ENCODE peak calls at places on chromosomes 6 and 20, in six cellular contexts. B, P, U, I, M and C are unnamed samples.

GRCh38 chr6:120671519-120671918 is 662.8 kb downstream of the TBC1D32 start:
- DNase-seq in B (no peak), P (no peak), U (no peak), I (no peak), M (no peak), C (peak)

GRCh38 chr6:24397631-24398030 is 5.1 kb upstream of the MRS2 start:
- DNase-seq in B (no peak), P (no peak), U (no peak), I (no peak), M (no peak), C (no peak)

GRCh38 chr6:15533379-15534044 is 129.3 kb downstream of the DTNBP1 start:
- DNase-seq in B (no peak), P (no peak), U (no peak), I (no peak), M (peak), C (no peak)

GRCh38 chr6:13292774-13293173 is 35.6 kb downstream of the TBC1D7 start:
- DNase-seq in B (no peak), P (no peak), U (no peak), I (no peak), M (no peak), C (no peak)

GRCh38 chr6:117143647-117144046 is 121.7 kb upstream of the VGLL2 start:
- DNase-seq in B (no peak), P (no peak), U (no peak), I (no peak), M (no peak), C (no peak)

GRCh38 chr6:42988486-42989020 is 4.2 kb downstream of the PPP2R5D start:
- DNase-seq in B (no peak), P (no peak), U (no peak), I (no peak), M (no peak), C (peak)

GRCh38 chr6:68364276-68364785 is 270.8 kb upstream of the ADGRB3 start:
- DNase-seq in B (no peak), P (no peak), U (no peak), I (no peak), M (no peak), C (peak)

GRCh38 chr20:32206383-32207210 is 946 bp downstream of the PLAGL2 start:
- DNase-seq in B (no peak), P (no peak), U (no peak), I (no peak), M (peak), C (no peak)

GRCh38 chr6:187252-187840 is 104.9 kb upstream of the DUSP22 start:
- DNase-seq in B (no peak), P (no peak), U (no peak), I (no peak), M (no peak), C (no peak)

GRCh38 chr6:13633343-13633742 is 18.2 kb downstream of the NOL7 start:
- DNase-seq in B (no peak), P (no peak), U (no peak), I (no peak), M (no peak), C (no peak)

GRCh38 chr6:15358579-15359327 is 112.9 kb downstream of the JARID2 start:
- DNase-seq in B (no peak), P (no peak), U (no peak), I (no peak), M (peak), C (no peak)

GRCh38 chr20:47487175-47487917 is 14.3 kb upstream of the NCOA3 start:
- DNase-seq in B (no peak), P (no peak), U (no peak), I (no peak), M (peak), C (no peak)